ENCODE peak calls at places on chromosomes 13 and 19, in eight cellular contexts. W is cerebellar cortex, H is esophagus squamous epithelium, I is EH, B is T1000, N is putamen, A is amniotic stem cell, M is BJ. X is an unnamed sample.

GRCh38 chr19:31055454-31055853 is 293.8 kb downstream of the TSHZ3 start:
- DNase-seq in W (no peak), H (no peak), I (no peak), B (no peak), N (no peak), A (no peak), M (no peak), X (no peak)

GRCh38 chr13:103157434-103158145 is 91.4 kb upstream of the SLC10A2 start:
- DNase-seq in W (peak), H (no peak), I (no peak), B (no peak), N (no peak), A (no peak), M (no peak), X (no peak)

GRCh38 chr13:74891610-74892009 is 590.4 kb downstream of the TBC1D4 start:
- DNase-seq in W (no peak), H (no peak), I (peak), B (no peak), N (no peak), A (no peak), M (no peak), X (no peak)

GRCh38 chr19:56839665-56840451 is 668 bp downstream of the PEG3 start:
- DNase-seq in W (peak), H (peak), I (no peak), B (peak), N (peak), A (no peak), M (peak), X (no peak)

GRCh38 chr19:30480097-30480496 is 107.9 kb downstream of the ZNF536 start:
- DNase-seq in W (no peak), H (no peak), I (no peak), B (no peak), N (no peak), A (no peak), M (no peak), X (no peak)

GRCh38 chr19:40663712-40664692 is 26.4 kb downstream of the NUMBL start:
- DNase-seq in W (no peak), H (no peak), I (peak), B (no peak), N (no peak), A (no peak), M (no peak), X (no peak)

GRCh38 chr19:51690359-51691121 is 2.6 kb upstream of the SPACA6 start:
- DNase-seq in W (peak), H (no peak), I (peak), B (peak), N (peak), A (no peak), M (no peak), X (peak)

GRCh38 chr13:21079206-21079605 is 17.8 kb upstream of the LATS2 start:
- DNase-seq in W (no peak), H (no peak), I (peak), B (no peak), N (no peak), A (no peak), M (no peak), X (no peak)

GRCh38 chr13:49113526-49114286 is 106.4 kb upstream of the MLNR start:
- DNase-seq in W (no peak), H (no peak), I (peak), B (no peak), N (no peak), A (no peak), M (no peak), X (no peak)

GRCh38 chr19:30880551-30880950 is 468.7 kb downstream of the TSHZ3 start:
- DNase-seq in W (no peak), H (no peak), I (no peak), B (no peak), N (no peak), A (no peak), M (no peak), X (no peak)